ENCODE peak calls at places on chromosomes 16 and 17, in nine cellular contexts. One of them, this sample, is unnamed. For H3K9me3, the result is how much of the 10 kb centered on the place peaks cover.

GRCh38 chr17:82225368-82226029 is 3.3 kb upstream of the SLC16A3 start:
- DNase-seq in DND-41: no peak
- DNase-seq in endothelial cell of umbilical vein: no peak
- DNase-seq in PC-3: no peak
- DNase-seq in keratinocyte: no peak
- DNase-seq in GM23248: no peak
- DNase-seq in K562: no peak
- DNase-seq in A549: no peak
- DNase-seq in OCI-LY7: no peak
- DNase-seq in this sample: no peak

GRCh38 chr16:65489531-65490023 is 367.7 kb upstream of the CDH11 start:
- DNase-seq in DND-41: no peak
- DNase-seq in endothelial cell of umbilical vein: no peak
- DNase-seq in PC-3: no peak
- DNase-seq in keratinocyte: no peak
- DNase-seq in GM23248: peak
- DNase-seq in K562: no peak
- DNase-seq in A549: no peak
- DNase-seq in OCI-LY7: no peak
- DNase-seq in this sample: no peak

GRCh38 chr17:16442594-16443389 is 27.4 kb downstream of the TRPV2 start:
- DNase-seq in DND-41: no peak
- DNase-seq in endothelial cell of umbilical vein: no peak
- DNase-seq in PC-3: peak
- DNase-seq in keratinocyte: no peak
- DNase-seq in GM23248: no peak
- DNase-seq in K562: no peak
- DNase-seq in A549: no peak
- DNase-seq in OCI-LY7: no peak
- DNase-seq in this sample: no peak

GRCh38 chr16:57723170-57723569 is 12.4 kb upstream of the KATNB1 start:
- DNase-seq in DND-41: no peak
- DNase-seq in endothelial cell of umbilical vein: peak
- DNase-seq in PC-3: no peak
- DNase-seq in keratinocyte: no peak
- DNase-seq in GM23248: peak
- DNase-seq in K562: peak
- DNase-seq in A549: no peak
- DNase-seq in OCI-LY7: no peak
- DNase-seq in this sample: no peak

GRCh38 chr17:1904273-1905052 is 74.7 kb downstream of the RPA1 start:
- DNase-seq in DND-41: no peak
- DNase-seq in endothelial cell of umbilical vein: no peak
- DNase-seq in PC-3: no peak
- DNase-seq in keratinocyte: no peak
- DNase-seq in GM23248: no peak
- DNase-seq in K562: no peak
- DNase-seq in A549: no peak
- DNase-seq in OCI-LY7: peak
- DNase-seq in this sample: peak

GRCh38 chr16:57023541-57024249 is 34.3 kb downstream of the NLRC5 start:
- DNase-seq in DND-41: no peak
- DNase-seq in endothelial cell of umbilical vein: no peak
- DNase-seq in PC-3: no peak
- DNase-seq in keratinocyte: no peak
- DNase-seq in GM23248: no peak
- DNase-seq in K562: no peak
- DNase-seq in A549: no peak
- DNase-seq in OCI-LY7: no peak
- DNase-seq in this sample: no peak

GRCh38 chr17:27323538-27324212 is 29.8 kb downstream of the WSB1 start:
- DNase-seq in DND-41: no peak
- DNase-seq in endothelial cell of umbilical vein: peak
- DNase-seq in PC-3: peak
- DNase-seq in keratinocyte: no peak
- DNase-seq in GM23248: peak
- DNase-seq in K562: peak
- DNase-seq in A549: no peak
- DNase-seq in OCI-LY7: no peak
- DNase-seq in this sample: no peak

GRCh38 chr17:39400547-39401411 is 647 bp downstream of the FBXL20 start:
- DNase-seq in DND-41: no peak
- DNase-seq in endothelial cell of umbilical vein: peak
- DNase-seq in PC-3: no peak
- DNase-seq in keratinocyte: no peak
- DNase-seq in GM23248: peak
- DNase-seq in K562: no peak
- DNase-seq in A549: no peak
- DNase-seq in OCI-LY7: no peak
- DNase-seq in this sample: no peak

GRCh38 chr17:61440697-61441096 is 11.5 kb upstream of the TBX4 start:
- DNase-seq in DND-41: no peak
- DNase-seq in endothelial cell of umbilical vein: no peak
- DNase-seq in PC-3: no peak
- DNase-seq in keratinocyte: no peak
- DNase-seq in GM23248: no peak
- DNase-seq in K562: no peak
- DNase-seq in A549: no peak
- DNase-seq in OCI-LY7: no peak
- DNase-seq in this sample: no peak

GRCh38 chr17:39946551-39947330 is 16.1 kb upstream of the GSDMA start:
- DNase-seq in DND-41: no peak
- DNase-seq in endothelial cell of umbilical vein: no peak
- DNase-seq in PC-3: no peak
- DNase-seq in keratinocyte: peak
- DNase-seq in GM23248: peak
- DNase-seq in K562: no peak
- DNase-seq in A549: no peak
- DNase-seq in OCI-LY7: no peak
- DNase-seq in this sample: no peak

GRCh38 chr17:73546770-73547345 is 97.4 kb downstream of the SDK2 start:
- DNase-seq in DND-41: peak
- DNase-seq in endothelial cell of umbilical vein: no peak
- DNase-seq in PC-3: peak
- DNase-seq in keratinocyte: peak
- DNase-seq in GM23248: peak
- DNase-seq in K562: peak
- DNase-seq in A549: peak
- DNase-seq in OCI-LY7: peak
- DNase-seq in this sample: peak

GRCh38 chr16:75868636-75869389 is 142.5 kb upstream of the CPHXL start:
- DNase-seq in DND-41: no peak
- DNase-seq in endothelial cell of umbilical vein: no peak
- DNase-seq in PC-3: no peak
- DNase-seq in keratinocyte: no peak
- DNase-seq in GM23248: no peak
- DNase-seq in K562: no peak
- DNase-seq in A549: no peak
- DNase-seq in OCI-LY7: no peak
- DNase-seq in this sample: no peak

GRCh38 chr17:51860934-51861561 is 297.5 kb downstream of the CA10 start:
- DNase-seq in DND-41: peak
- DNase-seq in endothelial cell of umbilical vein: no peak
- DNase-seq in PC-3: peak
- DNase-seq in keratinocyte: peak
- DNase-seq in GM23248: peak
- DNase-seq in K562: peak
- DNase-seq in A549: peak
- DNase-seq in OCI-LY7: peak
- DNase-seq in this sample: peak

GRCh38 chr17:11644265-11645212 is 46.3 kb downstream of the DNAH9 start:
- DNase-seq in DND-41: peak
- DNase-seq in endothelial cell of umbilical vein: peak
- DNase-seq in PC-3: peak
- DNase-seq in keratinocyte: peak
- DNase-seq in GM23248: peak
- DNase-seq in K562: peak
- DNase-seq in A549: peak
- DNase-seq in OCI-LY7: peak
- DNase-seq in this sample: peak

GRCh38 chr17:56785997-56786680 is 47.6 kb downstream of the C17orf67 start:
- DNase-seq in DND-41: no peak
- DNase-seq in endothelial cell of umbilical vein: no peak
- DNase-seq in PC-3: peak
- DNase-seq in keratinocyte: no peak
- DNase-seq in GM23248: no peak
- DNase-seq in K562: no peak
- DNase-seq in A549: no peak
- DNase-seq in OCI-LY7: no peak
- DNase-seq in this sample: no peak

GRCh38 chr17:31917065-31917529 is 15.6 kb upstream of the UTP6 start:
- DNase-seq in DND-41: no peak
- DNase-seq in endothelial cell of umbilical vein: no peak
- DNase-seq in PC-3: no peak
- DNase-seq in keratinocyte: no peak
- DNase-seq in GM23248: no peak
- DNase-seq in K562: no peak
- DNase-seq in A549: no peak
- DNase-seq in OCI-LY7: no peak
- DNase-seq in this sample: no peak

DNA sequence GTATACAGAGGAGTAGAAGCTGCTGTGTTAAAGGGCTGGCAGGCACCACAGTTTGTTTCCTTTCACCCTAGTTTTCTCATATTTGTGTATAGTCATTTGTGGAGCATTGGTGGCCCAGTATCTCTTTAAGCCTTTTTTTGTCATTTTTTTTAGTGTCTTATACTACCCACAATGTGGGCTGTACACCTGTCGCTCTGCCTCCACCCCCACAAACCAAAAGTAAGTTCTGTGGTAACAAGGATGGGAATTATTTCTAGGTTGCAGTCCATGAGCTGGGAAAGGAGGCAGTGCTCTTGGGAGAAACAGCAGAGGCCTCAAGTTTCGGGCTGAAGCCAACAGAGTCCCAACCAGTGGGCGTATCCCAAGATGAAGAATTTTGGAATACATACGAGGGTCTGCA is 6.2 kb downstream of the ZNF75A start:
- DNase-seq in DND-41: no peak
- DNase-seq in endothelial cell of umbilical vein: no peak
- DNase-seq in PC-3: no peak
- DNase-seq in keratinocyte: no peak
- DNase-seq in GM23248: no peak
- DNase-seq in K562: no peak
- DNase-seq in A549: no peak
- DNase-seq in OCI-LY7: no peak
- DNase-seq in this sample: no peak
- H3K9me3 ChIP-seq in DND-41: under half
- H3K9me3 ChIP-seq in endothelial cell of umbilical vein: under half
- H3K9me3 ChIP-seq in PC-3: under half
- H3K9me3 ChIP-seq in keratinocyte: under half
- H3K9me3 ChIP-seq in GM23248: under half
- H3K9me3 ChIP-seq in K562: under half
- H3K9me3 ChIP-seq in A549: half or more
- H3K9me3 ChIP-seq in OCI-LY7: under half
- H3K9me3 ChIP-seq in this sample: under half

DNA sequence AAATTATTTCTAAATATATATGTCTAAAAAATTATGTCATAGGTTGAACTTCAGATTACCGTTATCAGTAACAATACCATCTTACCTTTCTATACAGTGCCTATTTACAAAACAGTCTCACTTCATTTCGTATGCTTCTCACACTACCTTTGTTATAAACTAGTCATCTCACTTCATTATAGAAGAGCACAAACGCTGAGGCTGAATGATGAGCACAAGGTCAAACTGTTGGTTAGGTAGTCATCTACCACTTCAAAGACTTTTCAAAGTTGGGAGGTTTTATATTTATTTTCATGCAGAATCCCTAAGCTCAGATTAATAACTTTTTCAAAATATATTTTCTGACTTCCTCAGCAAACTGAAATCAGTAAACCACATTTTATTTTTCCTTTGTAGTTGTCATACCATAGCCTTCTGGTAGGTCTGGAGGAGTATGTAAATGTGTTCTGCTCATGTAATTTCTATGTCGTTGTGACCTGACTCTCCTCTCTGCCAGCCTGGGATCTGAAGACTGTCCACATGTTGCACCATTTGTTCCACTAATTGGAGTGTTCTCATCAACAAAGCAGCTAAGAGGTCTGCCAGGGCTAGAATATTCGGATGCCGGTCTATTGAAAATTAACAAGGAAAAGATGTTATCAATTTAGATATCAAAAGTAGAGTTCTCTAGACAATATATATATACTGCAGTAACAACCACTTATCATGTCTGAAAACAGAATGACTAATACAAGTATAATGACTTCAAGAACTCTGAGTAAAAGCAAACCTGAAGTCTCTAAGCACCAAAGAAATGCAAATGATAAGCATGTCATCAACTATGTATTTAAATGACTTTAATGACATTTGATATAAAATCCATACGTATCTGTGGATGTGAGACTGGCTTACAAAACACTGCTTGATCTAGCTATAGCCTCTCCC is 73.9 kb downstream of the CEP95 start:
- DNase-seq in DND-41: no peak
- DNase-seq in endothelial cell of umbilical vein: no peak
- DNase-seq in PC-3: no peak
- DNase-seq in keratinocyte: no peak
- DNase-seq in GM23248: peak
- DNase-seq in K562: no peak
- DNase-seq in A549: no peak
- DNase-seq in OCI-LY7: no peak
- DNase-seq in this sample: no peak
- H3K4me2 ChIP-seq in DND-41: no peak
- H3K4me2 ChIP-seq in endothelial cell of umbilical vein: no peak
- H3K4me2 ChIP-seq in PC-3: no peak
- H3K4me2 ChIP-seq in keratinocyte: no peak
- H3K4me2 ChIP-seq in GM23248: no peak
- H3K4me2 ChIP-seq in K562: no peak
- H3K4me2 ChIP-seq in A549: no peak
- H3K4me2 ChIP-seq in OCI-LY7: no peak
- H3K4me2 ChIP-seq in this sample: no peak

DNA sequence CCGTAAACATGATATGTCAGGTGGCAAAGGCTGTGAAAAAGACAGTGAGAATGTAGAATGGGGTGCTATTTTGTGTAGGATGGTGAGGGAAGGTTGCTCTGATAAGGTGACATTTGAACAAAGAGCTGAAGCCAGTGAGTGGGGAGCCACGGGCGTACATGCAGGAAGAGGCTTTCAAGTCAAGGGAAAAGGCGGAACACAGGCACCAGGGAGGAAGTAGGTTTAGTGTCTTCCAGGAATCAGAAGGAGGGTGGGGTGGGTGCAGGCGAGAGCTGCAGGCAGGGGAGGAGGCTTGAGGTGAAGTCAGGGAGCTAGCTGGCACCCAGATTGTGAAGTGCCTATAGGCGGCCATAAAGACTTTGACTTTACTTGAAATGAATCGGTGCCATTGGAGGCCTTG is 14.1 kb downstream of the ZFP90 start:
- DNase-seq in DND-41: no peak
- DNase-seq in endothelial cell of umbilical vein: no peak
- DNase-seq in PC-3: no peak
- DNase-seq in keratinocyte: no peak
- DNase-seq in GM23248: no peak
- DNase-seq in K562: no peak
- DNase-seq in A549: no peak
- DNase-seq in OCI-LY7: no peak
- DNase-seq in this sample: no peak
- H3K9me3 ChIP-seq in DND-41: under half
- H3K9me3 ChIP-seq in endothelial cell of umbilical vein: under half
- H3K9me3 ChIP-seq in PC-3: under half
- H3K9me3 ChIP-seq in keratinocyte: under half
- H3K9me3 ChIP-seq in GM23248: under half
- H3K9me3 ChIP-seq in K562: under half
- H3K9me3 ChIP-seq in A549: half or more
- H3K9me3 ChIP-seq in OCI-LY7: under half
- H3K9me3 ChIP-seq in this sample: under half

GRCh38 chr16:86080131-86080875 is 181.3 kb downstream of the IRF8 start:
- DNase-seq in DND-41: no peak
- DNase-seq in endothelial cell of umbilical vein: no peak
- DNase-seq in PC-3: no peak
- DNase-seq in keratinocyte: no peak
- DNase-seq in GM23248: no peak
- DNase-seq in K562: no peak
- DNase-seq in A549: no peak
- DNase-seq in OCI-LY7: no peak
- DNase-seq in this sample: no peak
- H3K4me2 ChIP-seq in DND-41: no peak
- H3K4me2 ChIP-seq in endothelial cell of umbilical vein: no peak
- H3K4me2 ChIP-seq in PC-3: no peak
- H3K4me2 ChIP-seq in keratinocyte: no peak
- H3K4me2 ChIP-seq in GM23248: no peak
- H3K4me2 ChIP-seq in K562: no peak
- H3K4me2 ChIP-seq in A549: no peak
- H3K4me2 ChIP-seq in OCI-LY7: no peak
- H3K4me2 ChIP-seq in this sample: no peak

This sample was measured in MM.1S.